ENCODE peak calls at places on chromosome 19, in eight cellular contexts. G, Q, D, H, J, Y, B and V are unnamed samples.

GRCh38 chr19:40920300-40921004 is 38.4 kb upstream of the CYP2A7 start:
- DNase-seq in G (no peak), Q (no peak), D (no peak), H (no peak), J (no peak), Y (no peak), B (no peak), V (no peak)

GRCh38 chr19:17582613-17583012 is 27.2 kb downstream of the COLGALT1 start:
- DNase-seq in G (no peak), Q (no peak), D (no peak), H (no peak), J (no peak), Y (no peak), B (no peak), V (no peak)

GRCh38 chr19:45772130-45772880 is 3.3 kb upstream of the SIX5 start:
- DNase-seq in G (no peak), Q (no peak), D (no peak), H (no peak), J (no peak), Y (no peak), B (no peak), V (no peak)

GRCh38 chr19:3880471-3881271 is at the start of gene ATCAY:
- DNase-seq in G (no peak), Q (no peak), D (no peak), H (no peak), J (no peak), Y (no peak), B (no peak), V (no peak)

GRCh38 chr19:52542984-52543664 is 15.7 kb downstream of the ZNF808 start:
- DNase-seq in G (peak; percentile 33), Q (no peak), D (no peak), H (no peak), J (peak; percentile 64), Y (no peak), B (no peak), V (no peak)

GRCh38 chr19:30450945-30451344 is 78.8 kb downstream of the ZNF536 start:
- DNase-seq in G (no peak), Q (no peak), D (no peak), H (no peak), J (no peak), Y (no peak), B (no peak), V (no peak)

GRCh38 chr19:55069137-55069858 is 6.3 kb upstream of the RDH13 start:
- DNase-seq in G (no peak), Q (no peak), D (no peak), H (no peak), J (no peak), Y (no peak), B (no peak), V (no peak)

GRCh38 chr19:40717880-40718773 is 1.2 kb downstream of the ITPKC start:
- DNase-seq in G (no peak), Q (no peak), D (no peak), H (no peak), J (peak; percentile 23), Y (no peak), B (no peak), V (no peak)

GRCh38 chr19:45955905-45956608 is 17.6 kb downstream of the NOVA2 start:
- DNase-seq in G (no peak), Q (no peak), D (no peak), H (no peak), J (no peak), Y (no peak), B (no peak), V (no peak)

GRCh38 chr19:9406798-9407352 is 28.5 kb downstream of the ZNF266 start:
- DNase-seq in G (peak; percentile 78), Q (peak; percentile 72), D (peak; percentile 16), H (no peak), J (peak; percentile 77), Y (peak; percentile 25), B (peak; percentile 78), V (peak; percentile 43)